ENCODE peak calls at places on chromosome 21, in ten cellular contexts. B is AG04449, A is AG10803, C is pancreas, N is fibroblast of villous mesenchyme, R is left ventricle myocardium inferior, M is HL-60, O is adrenal gland, S is fibroblast of lung, V is neural progenitor cell. Q is an unnamed sample.

GRCh38 chr21:42186591-42186990 is 32.3 kb upstream of the ABCG1 start:
- DNase-seq in O (no peak), B (no peak), M (no peak), S (no peak), N (no peak), A (no peak), R (no peak), V (no peak), C (no peak), Q (no peak)

GRCh38 chr21:28069446-28069845 is 923.2 kb downstream of the LTN1 start:
- DNase-seq in S (peak), A (peak), M (no peak), B (peak), V (peak), R (no peak), C (no peak), N (peak), O (no peak), Q (no peak)

GRCh38 chr21:42213082-42213774 is 5.7 kb upstream of the ABCG1 start:
- DNase-seq in S (no peak), C (no peak), N (no peak), B (no peak), A (no peak), O (no peak), V (no peak), M (no peak), R (no peak), Q (no peak)

GRCh38 chr21:43599728-43600127 is 59.6 kb downstream of the HSF2BP start:
- DNase-seq in N (no peak), A (no peak), M (no peak), S (no peak), O (no peak), B (no peak), R (no peak), C (no peak), V (no peak), Q (no peak)

GRCh38 chr21:31612889-31613785 is 46.4 kb upstream of the SOD1 start:
- DNase-seq in V (peak), M (no peak), S (no peak), N (no peak), R (no peak), O (no peak), C (no peak), A (peak), B (no peak), Q (peak)

GRCh38 chr21:43985690-43986251 is 26.3 kb upstream of the TRAPPC10 start:
- DNase-seq in R (no peak), N (no peak), S (no peak), B (no peak), M (no peak), C (no peak), V (peak), A (no peak), O (no peak), Q (no peak)

GRCh38 chr21:41932191-41932575 is 21.6 kb downstream of the C2CD2 start:
- DNase-seq in A (peak), V (no peak), B (peak), N (peak), R (no peak), O (no peak), M (no peak), C (no peak), S (peak), Q (no peak)

GRCh38 chr21:42807938-42808613 is 71.3 kb downstream of the WDR4 start:
- DNase-seq in M (no peak), O (no peak), B (no peak), N (no peak), S (no peak), C (no peak), R (no peak), A (no peak), V (no peak), Q (no peak)

GRCh38 chr21:37670883-37671282 is 245.4 kb downstream of the KCNJ6 start:
- DNase-seq in A (peak), R (no peak), S (peak), B (no peak), M (no peak), V (no peak), N (peak), C (no peak), O (no peak), Q (no peak)

GRCh38 chr21:42228709-42229220 is 9.8 kb downstream of the ABCG1 start:
- DNase-seq in M (no peak), N (no peak), O (peak), B (no peak), C (no peak), R (no peak), V (no peak), S (no peak), A (no peak), Q (no peak)

GRCh38 chr21:41137401-41137800 is 30.6 kb upstream of the BACE2 start:
- DNase-seq in M (no peak), S (no peak), V (no peak), R (no peak), B (no peak), C (no peak), O (no peak), A (no peak), N (no peak), Q (no peak)

GRCh38 chr21:45590246-45590725 is 48.0 kb upstream of the SLC19A1 start:
- DNase-seq in S (peak), A (peak), B (no peak), M (peak), C (peak), N (peak), O (peak), R (peak), V (peak), Q (peak)

GRCh38 chr21:33278736-33279135 is 12.6 kb downstream of the IL10RB start:
- DNase-seq in A (peak), C (no peak), V (no peak), S (peak), O (no peak), N (no peak), B (no peak), M (no peak), R (no peak), Q (no peak)

GRCh38 chr21:37219766-37220432 is 47.2 kb downstream of the VPS26C start:
- DNase-seq in M (peak), A (no peak), R (no peak), N (peak), C (no peak), B (no peak), S (no peak), V (no peak), O (no peak), Q (no peak)

GRCh38 chr21:36706951-36707762 is 8.2 kb downstream of the SIM2 start:
- DNase-seq in M (no peak), C (no peak), N (no peak), V (peak), S (peak), A (no peak), O (no peak), R (no peak), B (no peak), Q (no peak)

GRCh38 chr21:16304700-16305099 is 574.9 kb downstream of the USP25 start:
- DNase-seq in V (no peak), O (no peak), N (no peak), B (no peak), C (no peak), S (no peak), A (no peak), M (no peak), R (no peak), Q (no peak)

GRCh38 chr21:37655601-37656300 is 260.5 kb downstream of the KCNJ6 start:
- DNase-seq in N (no peak), C (no peak), O (no peak), R (no peak), V (no peak), M (no peak), S (no peak), B (no peak), A (no peak), Q (no peak)

GRCh38 chr21:44958471-44959191 is 18.8 kb downstream of the SLX9 start:
- DNase-seq in M (no peak), C (no peak), V (peak), B (no peak), N (peak), S (peak), O (peak), A (peak), R (peak), Q (peak)

GRCh38 chr21:42444745-42445059 is 41.0 kb downstream of the UBASH3A start:
- DNase-seq in M (no peak), A (no peak), C (no peak), V (no peak), O (no peak), N (no peak), S (no peak), R (no peak), B (no peak), Q (no peak)

GRCh38 chr21:30541764-30542163 is at the start of gene KRTAP19-6:
- DNase-seq in B (no peak), C (no peak), M (no peak), A (no peak), V (no peak), O (no peak), S (no peak), N (no peak), R (no peak), Q (no peak)
- H3K4me3 ChIP-seq in B (no peak), C (no peak), M (no peak), A (no peak), V (no peak), O (no peak), S (no peak), N (no peak), R (no peak), Q (no peak)

GRCh38 chr21:29943885-29944284 is 4.1 kb upstream of the GRIK1 start:
- DNase-seq in V (peak), O (no peak), B (no peak), N (no peak), R (no peak), S (no peak), C (no peak), M (no peak), A (no peak), Q (peak)
- TF ChIP-seq CTCF in V (peak), O (no peak), B (no peak), N (no peak), R (peak), S (no peak), C (no peak), M (no peak), A (no peak), Q (peak)

GRCh38 chr21:25421327-25422028 is 185.8 kb downstream of the MRPL39 start:
- DNase-seq in O (no peak), N (peak), R (no peak), A (peak), V (peak), C (no peak), M (peak), B (no peak), S (peak), Q (peak)
- H3K4me3 ChIP-seq in O (no peak), N (no peak), R (no peak), A (no peak), V (no peak), C (no peak), M (no peak), B (no peak), S (no peak), Q (no peak)

DNA sequence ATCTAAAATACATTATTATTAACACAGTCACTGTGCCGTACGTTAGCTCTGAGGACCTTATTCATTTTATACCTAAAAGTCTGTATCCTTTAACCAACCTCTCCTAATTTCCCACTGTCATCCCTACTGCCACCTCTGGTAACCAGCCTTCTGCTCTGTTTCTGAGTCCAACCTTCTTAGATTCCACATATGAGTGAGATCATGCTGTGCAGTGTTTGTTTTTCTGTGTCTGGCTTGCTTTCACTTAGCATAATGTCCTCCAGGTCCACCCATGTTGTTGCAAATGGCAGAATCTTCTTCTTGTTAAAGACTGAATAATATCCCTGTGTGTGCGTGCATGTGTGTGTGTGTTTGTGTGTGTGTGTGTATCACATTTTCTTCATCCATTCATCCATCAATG is 64.2 kb downstream of the ETS2 start:
- DNase-seq in B (no peak), V (no peak), M (no peak), A (no peak), O (no peak), N (peak), R (no peak), C (no peak), S (peak), Q (no peak)
- TF ChIP-seq CTCF in B (peak), V (no peak), M (no peak), A (no peak), O (no peak), N (peak), R (no peak), C (no peak), S (no peak), Q (no peak)

GRCh38 chr21:34890724-34891609 is 158.1 kb downstream of the RUNX1 start:
- DNase-seq in M (no peak), B (no peak), A (peak), R (peak), N (peak), S (peak), V (peak), C (peak), O (no peak), Q (no peak)
- H3K4me3 ChIP-seq in M (peak), B (peak), A (peak), R (peak), N (peak), S (peak), V (peak), C (no peak), O (no peak), Q (no peak)

DNA sequence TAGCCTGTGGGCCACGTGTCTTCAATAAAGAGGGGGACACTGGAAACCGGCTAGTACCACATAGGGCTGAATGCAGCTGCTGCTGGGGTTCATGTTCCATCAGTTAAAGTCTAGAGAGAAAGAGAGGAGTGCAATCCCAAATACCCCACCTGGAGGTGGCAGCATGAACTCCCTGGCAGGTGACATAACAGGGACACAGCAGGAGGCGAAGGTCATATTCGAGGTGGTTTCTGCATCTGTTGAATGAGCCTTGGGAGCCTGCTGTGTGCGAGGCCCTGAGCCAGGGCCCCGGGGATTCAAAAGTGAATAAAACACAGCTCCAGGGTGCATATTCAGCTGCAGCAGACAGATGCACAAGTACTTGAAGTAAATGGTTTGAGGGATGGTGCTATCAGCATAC is 456.9 kb downstream of the SETD4 start:
- DNase-seq in V (no peak), O (no peak), C (no peak), R (no peak), M (no peak), N (no peak), B (no peak), A (no peak), S (no peak), Q (no peak)
- TF ChIP-seq CTCF in V (no peak), O (no peak), C (no peak), R (no peak), M (no peak), N (no peak), B (no peak), A (no peak), S (no peak), Q (no peak)

DNA sequence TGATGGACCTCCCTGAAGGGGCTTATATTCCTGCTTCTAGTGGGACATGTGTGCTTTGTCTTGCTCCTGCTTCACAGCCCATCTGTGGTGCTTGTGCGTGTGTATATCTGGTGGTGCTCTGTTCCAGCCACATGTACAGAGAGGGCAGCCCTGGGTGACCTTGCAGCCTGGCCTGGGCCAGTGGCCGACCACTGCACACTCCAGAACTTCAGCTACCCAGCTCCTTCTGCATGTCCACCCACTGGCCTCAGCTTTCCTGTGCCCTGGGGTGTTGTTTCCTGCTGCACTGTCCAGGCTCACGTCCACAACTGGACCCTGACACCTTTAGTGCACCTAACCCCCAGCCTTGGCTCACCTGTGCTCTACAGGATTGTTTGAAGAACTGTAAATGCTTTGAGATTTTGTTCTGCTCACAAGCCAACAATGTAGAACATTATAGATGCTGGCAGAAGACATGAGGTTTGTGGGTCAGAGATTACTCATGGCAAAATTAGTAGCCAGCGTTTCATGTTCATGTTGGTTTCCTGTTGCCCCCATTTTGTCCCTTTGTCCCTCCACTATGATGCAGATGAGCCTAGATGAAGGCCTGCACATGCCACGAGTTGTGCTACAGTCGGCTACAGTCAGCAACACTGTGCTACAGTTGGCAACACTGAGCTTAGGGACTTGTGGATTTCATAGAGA is 5.3 kb upstream of the S100B start:
- DNase-seq in R (no peak), M (no peak), C (no peak), S (no peak), B (no peak), O (no peak), N (no peak), A (no peak), V (no peak), Q (no peak)
- H3K4me3 ChIP-seq in R (no peak), M (no peak), C (no peak), S (no peak), B (no peak), O (no peak), N (no peak), A (no peak), V (no peak), Q (no peak)

Q was measured in WERI-Rb-1.